ENCODE peak calls at places on chromosomes 5 and 9, in seven cellular contexts. K, P, N, X, E, O and A are unnamed samples.

GRCh38 chr5:607541-608285 is 4.4 kb upstream of the CEP72 start:
- DNase-seq in O (no peak), K (no peak), E (no peak), P (no peak), N (no peak), X (no peak), A (no peak)

GRCh38 chr5:72377920-72378635 is 57.9 kb downstream of the PTCD2 start:
- DNase-seq in P (no peak), N (no peak), K (no peak), X (no peak), E (no peak), O (no peak), A (no peak)

GRCh38 chr9:16515207-16515606 is 355.3 kb downstream of the BNC2 start:
- DNase-seq in K (no peak), O (no peak), N (peak), P (no peak), X (no peak), E (peak), A (no peak)

GRCh38 chr5:154253807-154254206 is 63.3 kb downstream of the GALNT10 start:
- DNase-seq in X (no peak), N (no peak), K (no peak), O (no peak), E (no peak), P (no peak), A (no peak)

GRCh38 chr9:99030082-99030481 is 74.8 kb upstream of the TGFBR1 start:
- DNase-seq in N (no peak), E (no peak), P (no peak), K (no peak), O (peak), X (no peak), A (no peak)

GRCh38 chr9:98132806-98133631 is 14.0 kb upstream of the TRIM14 start:
- DNase-seq in X (no peak), K (peak), N (no peak), E (no peak), P (peak), O (no peak), A (no peak)

GRCh38 chr9:129868571-129869486 is 33.6 kb downstream of the USP20 start:
- DNase-seq in K (no peak), O (no peak), E (no peak), P (no peak), X (peak), N (no peak), A (peak)

GRCh38 chr5:90997082-90997481 is 386.0 kb downstream of the ARRDC3 start:
- DNase-seq in N (no peak), E (no peak), O (no peak), K (no peak), P (no peak), X (no peak), A (no peak)

GRCh38 chr9:106897223-106897622 is 34.3 kb downstream of the ZNF462 start:
- DNase-seq in O (no peak), P (no peak), E (no peak), K (no peak), X (no peak), N (no peak), A (no peak)

GRCh38 chr9:88737876-88738275 is 202.9 kb downstream of the NXNL2 start:
- DNase-seq in X (no peak), N (no peak), O (no peak), K (no peak), P (no peak), E (no peak), A (no peak)

GRCh38 chr9:36136277-36136893 is at the start of gene GLIPR2:
- DNase-seq in P (no peak), O (peak), X (peak), E (peak), K (peak), N (peak), A (peak)

GRCh38 chr5:60494635-60495034 is 205.3 kb downstream of the DEPDC1B start:
- DNase-seq in X (no peak), E (no peak), P (no peak), N (no peak), K (no peak), O (no peak), A (no peak)

GRCh38 chr5:171483453-171484177 is 64.2 kb downstream of the FGF18 start:
- DNase-seq in P (no peak), K (no peak), E (no peak), N (no peak), X (no peak), O (no peak), A (no peak)

GRCh38 chr5:61401726-61402125 is 69.7 kb downstream of the ZSWIM6 start:
- DNase-seq in P (no peak), O (no peak), X (peak), N (no peak), K (no peak), E (peak), A (peak)

GRCh38 chr9:127711831-127712274 is 3.6 kb downstream of the PTRH1 start:
- DNase-seq in X (no peak), P (no peak), K (no peak), N (no peak), E (no peak), O (no peak), A (no peak)

GRCh38 chr5:56585466-56585865 is 229.9 kb upstream of the MAP3K1 start:
- DNase-seq in P (no peak), O (no peak), N (no peak), E (no peak), X (peak), K (no peak), A (peak)

GRCh38 chr9:21520501-21521228 is 38.6 kb upstream of the IFNE start:
- DNase-seq in K (no peak), X (no peak), O (no peak), P (no peak), E (no peak), N (no peak), A (no peak)

GRCh38 chr5:90097082-90097477 is 312.5 kb downstream of the CETN3 start:
- DNase-seq in K (no peak), P (no peak), N (no peak), X (no peak), E (peak), O (no peak), A (no peak)

GRCh38 chr5:17216176-17216973 is 1.1 kb upstream of the BASP1 start:
- DNase-seq in X (peak), N (peak), O (peak), E (peak), K (peak), P (peak), A (peak)

GRCh38 chr9:86119457-86119856 is 20.1 kb upstream of the GOLM1 start:
- DNase-seq in K (no peak), X (no peak), N (no peak), O (no peak), E (no peak), P (no peak), A (no peak)

GRCh38 chr9:86795047-86795437 is 152.3 kb downstream of the GAS1 start:
- DNase-seq in K (no peak), O (no peak), N (peak), P (no peak), X (no peak), E (no peak), A (no peak)